ENCODE peak calls at places on chromosomes 12 and 14, in six cellular contexts. One of them, this sample, is unnamed.

GRCh38 chr14:78933948-78934524 is 763.9 kb downstream of the NRXN3 start:
- DNase-seq in astrocyte: peak
- DNase-seq in colonic mucosa: no peak
- DNase-seq in psoas muscle: no peak
- DNase-seq in effector memory CD4-positive, alpha-beta T cell: no peak
- DNase-seq in lung: no peak
- DNase-seq in this sample: no peak

GRCh38 chr12:9851050-9851449 is 18.1 kb downstream of the CLEC2B start:
- DNase-seq in effector memory CD4-positive, alpha-beta T cell: no peak
- DNase-seq in psoas muscle: no peak
- DNase-seq in colonic mucosa: no peak
- DNase-seq in lung: no peak
- DNase-seq in astrocyte: no peak
- DNase-seq in this sample: no peak

GRCh38 chr12:119876761-119877638 is at the start of gene CIT:
- DNase-seq in lung: peak
- DNase-seq in astrocyte: peak
- DNase-seq in psoas muscle: peak
- DNase-seq in effector memory CD4-positive, alpha-beta T cell: peak
- DNase-seq in colonic mucosa: peak
- DNase-seq in this sample: peak

GRCh38 chr12:75205556-75205955 is 4.1 kb downstream of the KCNC2 start:
- DNase-seq in astrocyte: no peak
- DNase-seq in colonic mucosa: no peak
- DNase-seq in lung: no peak
- DNase-seq in effector memory CD4-positive, alpha-beta T cell: no peak
- DNase-seq in psoas muscle: no peak
- DNase-seq in this sample: no peak

GRCh38 chr12:2264622-2265306 is 212.0 kb downstream of the CACNA1C start:
- DNase-seq in lung: no peak
- DNase-seq in astrocyte: peak
- DNase-seq in effector memory CD4-positive, alpha-beta T cell: no peak
- DNase-seq in colonic mucosa: no peak
- DNase-seq in psoas muscle: peak
- DNase-seq in this sample: no peak

GRCh38 chr14:89805501-89805900 is 149.0 kb downstream of the EFCAB11 start:
- DNase-seq in lung: no peak
- DNase-seq in psoas muscle: no peak
- DNase-seq in effector memory CD4-positive, alpha-beta T cell: no peak
- DNase-seq in colonic mucosa: no peak
- DNase-seq in astrocyte: peak
- DNase-seq in this sample: no peak

GRCh38 chr14:60637490-60638452 is 11.5 kb downstream of the SIX1 start:
- DNase-seq in colonic mucosa: no peak
- DNase-seq in psoas muscle: peak
- DNase-seq in astrocyte: no peak
- DNase-seq in lung: no peak
- DNase-seq in effector memory CD4-positive, alpha-beta T cell: no peak
- DNase-seq in this sample: peak

GRCh38 chr14:94164685-94165431 is 9.3 kb upstream of the PPP4R4 start:
- DNase-seq in astrocyte: no peak
- DNase-seq in psoas muscle: no peak
- DNase-seq in colonic mucosa: no peak
- DNase-seq in effector memory CD4-positive, alpha-beta T cell: no peak
- DNase-seq in lung: no peak
- DNase-seq in this sample: no peak

GRCh38 chr12:86249856-86250255 is 6.3 kb downstream of the MGAT4C start:
- DNase-seq in astrocyte: peak
- DNase-seq in lung: no peak
- DNase-seq in effector memory CD4-positive, alpha-beta T cell: no peak
- DNase-seq in psoas muscle: no peak
- DNase-seq in colonic mucosa: no peak
- DNase-seq in this sample: no peak

GRCh38 chr12:44154128-44154527 is 318.2 kb downstream of the TMEM117 start:
- DNase-seq in lung: no peak
- DNase-seq in psoas muscle: no peak
- DNase-seq in effector memory CD4-positive, alpha-beta T cell: no peak
- DNase-seq in colonic mucosa: no peak
- DNase-seq in astrocyte: no peak
- DNase-seq in this sample: no peak

GRCh38 chr12:46266382-46266791 is 2.5 kb downstream of the SLC38A1 start:
- DNase-seq in colonic mucosa: peak
- DNase-seq in effector memory CD4-positive, alpha-beta T cell: peak
- DNase-seq in psoas muscle: no peak
- DNase-seq in lung: no peak
- DNase-seq in astrocyte: peak
- DNase-seq in this sample: no peak

GRCh38 chr12:54229624-54230212 is 40.9 kb upstream of the SMUG1 start:
- DNase-seq in astrocyte: peak
- DNase-seq in lung: no peak
- DNase-seq in effector memory CD4-positive, alpha-beta T cell: no peak
- DNase-seq in colonic mucosa: no peak
- DNase-seq in psoas muscle: peak
- DNase-seq in this sample: no peak

GRCh38 chr14:23054000-23054811 is 3.1 kb downstream of the CDH24 start:
- DNase-seq in colonic mucosa: no peak
- DNase-seq in lung: no peak
- DNase-seq in psoas muscle: no peak
- DNase-seq in astrocyte: no peak
- DNase-seq in effector memory CD4-positive, alpha-beta T cell: no peak
- DNase-seq in this sample: no peak

GRCh38 chr12:71393625-71394024 is 46.0 kb upstream of the LGR5 start:
- DNase-seq in colonic mucosa: no peak
- DNase-seq in lung: no peak
- DNase-seq in psoas muscle: no peak
- DNase-seq in astrocyte: no peak
- DNase-seq in effector memory CD4-positive, alpha-beta T cell: no peak
- DNase-seq in this sample: no peak

GRCh38 chr12:57112492-57113294 is 1.5 kb upstream of the STAT6 start:
- DNase-seq in psoas muscle: no peak
- DNase-seq in lung: no peak
- DNase-seq in astrocyte: no peak
- DNase-seq in effector memory CD4-positive, alpha-beta T cell: no peak
- DNase-seq in colonic mucosa: peak
- DNase-seq in this sample: no peak
- H3K4me3 ChIP-seq in psoas muscle: peak
- H3K4me3 ChIP-seq in lung: no peak
- H3K4me3 ChIP-seq in astrocyte: peak
- H3K4me3 ChIP-seq in effector memory CD4-positive, alpha-beta T cell: peak
- H3K4me3 ChIP-seq in colonic mucosa: no peak
- H3K4me3 ChIP-seq in this sample: peak

DNA sequence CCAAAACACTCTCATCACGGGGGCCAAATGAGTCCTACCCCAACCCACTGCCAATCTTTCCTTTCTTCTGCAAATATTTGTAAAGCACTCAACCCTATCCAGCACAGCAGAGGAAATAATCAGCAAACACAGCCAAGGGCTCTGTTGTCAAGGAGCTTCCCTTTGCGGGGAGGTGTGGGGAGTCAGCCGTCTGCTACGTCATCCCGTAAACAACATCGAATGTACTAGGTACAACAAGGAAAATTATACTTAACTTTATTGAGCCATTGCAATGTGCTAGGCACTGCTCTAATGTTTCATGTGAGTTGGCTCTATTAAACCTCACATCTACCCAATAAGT is 22.8 kb downstream of the TMEM63C start:
- DNase-seq in psoas muscle: no peak
- DNase-seq in effector memory CD4-positive, alpha-beta T cell: no peak
- DNase-seq in lung: no peak
- DNase-seq in astrocyte: no peak
- DNase-seq in colonic mucosa: no peak
- DNase-seq in this sample: peak
- H3K27ac ChIP-seq in psoas muscle: no peak
- H3K27ac ChIP-seq in effector memory CD4-positive, alpha-beta T cell: no peak
- H3K27ac ChIP-seq in lung: no peak
- H3K27ac ChIP-seq in astrocyte: no peak
- H3K27ac ChIP-seq in colonic mucosa: no peak
- H3K27ac ChIP-seq in this sample: no peak

DNA sequence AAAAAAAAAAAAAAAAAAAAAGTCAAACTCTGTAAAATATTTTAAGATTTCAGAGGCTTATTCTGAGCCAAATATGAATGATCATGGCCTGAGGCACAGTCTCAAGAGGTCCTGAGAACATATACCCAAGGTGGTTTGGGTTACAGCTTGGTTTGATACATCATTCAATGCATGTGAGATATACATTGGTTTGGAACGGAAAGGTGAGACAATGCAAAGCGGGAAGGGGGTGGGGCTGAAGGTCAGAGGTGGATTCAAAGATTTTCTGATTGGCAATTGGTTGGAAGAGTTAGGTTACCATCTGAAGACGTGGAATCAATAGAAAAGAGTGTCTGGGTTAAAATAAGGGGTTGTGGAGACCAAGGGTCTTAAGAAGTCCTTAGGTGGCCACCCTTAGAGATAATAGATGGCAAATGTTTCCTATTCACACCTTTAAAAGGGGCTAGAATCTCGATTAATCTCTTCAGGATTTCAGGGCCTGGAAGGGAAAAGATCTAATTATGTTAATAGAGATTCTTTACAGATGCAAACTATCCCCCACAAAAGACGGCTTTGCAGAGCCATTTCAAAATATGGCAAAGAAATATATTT is 173.9 kb upstream of the CNOT2 start:
- DNase-seq in effector memory CD4-positive, alpha-beta T cell: no peak
- DNase-seq in astrocyte: no peak
- DNase-seq in psoas muscle: no peak
- DNase-seq in colonic mucosa: no peak
- DNase-seq in lung: no peak
- DNase-seq in this sample: no peak
- H3K4me3 ChIP-seq in effector memory CD4-positive, alpha-beta T cell: no peak
- H3K4me3 ChIP-seq in astrocyte: no peak
- H3K4me3 ChIP-seq in psoas muscle: no peak
- H3K4me3 ChIP-seq in colonic mucosa: no peak
- H3K4me3 ChIP-seq in lung: no peak
- H3K4me3 ChIP-seq in this sample: no peak

GRCh38 chr12:82474798-82475184 is 116.5 kb downstream of the METTL25 start:
- DNase-seq in lung: no peak
- DNase-seq in psoas muscle: no peak
- DNase-seq in colonic mucosa: no peak
- DNase-seq in astrocyte: peak
- DNase-seq in effector memory CD4-positive, alpha-beta T cell: no peak
- DNase-seq in this sample: no peak
- H3K27ac ChIP-seq in lung: no peak
- H3K27ac ChIP-seq in psoas muscle: no peak
- H3K27ac ChIP-seq in colonic mucosa: no peak
- H3K27ac ChIP-seq in astrocyte: no peak
- H3K27ac ChIP-seq in effector memory CD4-positive, alpha-beta T cell: no peak
- H3K27ac ChIP-seq in this sample: no peak

DNA sequence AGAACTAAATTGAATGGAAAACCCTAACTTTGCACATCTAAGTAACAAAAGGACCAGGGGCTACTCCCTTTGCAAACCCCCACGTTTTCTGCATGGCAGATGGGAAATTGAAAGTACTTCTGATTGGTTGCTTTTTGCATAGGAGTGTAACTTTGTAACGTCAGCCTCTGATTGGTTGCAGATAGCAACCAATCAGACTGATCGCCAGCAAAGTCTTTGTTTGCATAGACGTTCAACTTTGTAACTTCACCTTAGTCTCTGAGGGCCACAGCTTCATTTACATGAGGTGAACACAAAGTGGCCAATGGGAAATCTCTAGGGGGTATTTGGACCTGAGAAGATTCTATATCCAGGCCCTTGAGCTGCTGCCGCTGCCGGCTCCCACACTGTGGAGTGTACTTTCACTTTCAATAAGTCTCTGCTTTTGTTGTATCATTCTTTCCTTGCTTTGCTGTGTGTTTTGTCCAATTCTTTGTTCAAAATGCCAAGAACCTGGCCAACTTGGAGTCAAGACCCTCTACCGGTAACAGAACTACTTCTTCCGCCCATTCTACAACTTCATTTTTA is 102.5 kb upstream of the PRICKLE1 start:
- DNase-seq in astrocyte: no peak
- DNase-seq in effector memory CD4-positive, alpha-beta T cell: no peak
- DNase-seq in psoas muscle: no peak
- DNase-seq in lung: no peak
- DNase-seq in colonic mucosa: no peak
- DNase-seq in this sample: no peak
- H3K4me3 ChIP-seq in astrocyte: no peak
- H3K4me3 ChIP-seq in effector memory CD4-positive, alpha-beta T cell: no peak
- H3K4me3 ChIP-seq in psoas muscle: peak
- H3K4me3 ChIP-seq in lung: no peak
- H3K4me3 ChIP-seq in colonic mucosa: no peak
- H3K4me3 ChIP-seq in this sample: no peak

GRCh38 chr12:3744216-3744883 is 8.6 kb downstream of the CRACR2A start:
- DNase-seq in colonic mucosa: peak
- DNase-seq in effector memory CD4-positive, alpha-beta T cell: no peak
- DNase-seq in psoas muscle: no peak
- DNase-seq in astrocyte: no peak
- DNase-seq in lung: no peak
- DNase-seq in this sample: no peak
- H3K27ac ChIP-seq in colonic mucosa: no peak
- H3K27ac ChIP-seq in effector memory CD4-positive, alpha-beta T cell: no peak
- H3K27ac ChIP-seq in psoas muscle: no peak
- H3K27ac ChIP-seq in astrocyte: no peak
- H3K27ac ChIP-seq in lung: no peak
- H3K27ac ChIP-seq in this sample: peak